ENCODE peak calls at places on chromosomes 6 and 20, in five cellular contexts. D is A172; F is nephron progenitor cell; E is SIG-M5; H is CD4-positive, alpha-beta memory T cell. L is an unnamed sample.

GRCh38 chr6:43798688-43799444 is 28.9 kb downstream of the VEGFA start:
- DNase-seq in D (peak; percentile 96), F (no peak), E (no peak), H (no peak), L (peak; percentile 81)

GRCh38 chr6:148175511-148176188 is 167.0 kb upstream of the SASH1 start:
- DNase-seq in D (no peak), F (no peak), E (no peak), H (no peak), L (no peak)

GRCh38 chr6:4270799-4271198 is 135.4 kb upstream of the ECI2 start:
- DNase-seq in D (peak; percentile 63), F (no peak), E (no peak), H (no peak), L (no peak)

GRCh38 chr6:112466378-112467151 is 119.4 kb downstream of the RFPL4B start:
- DNase-seq in D (peak; percentile 78), F (no peak), E (no peak), H (no peak), L (no peak)

GRCh38 chr6:34249469-34250370 is 914 bp upstream of the SMIM29 start:
- DNase-seq in D (no peak), F (no peak), E (no peak), H (no peak), L (no peak)

GRCh38 chr6:116412270-116412669 is 41.5 kb downstream of the DSE start:
- DNase-seq in D (no peak), F (peak; percentile 9), E (no peak), H (no peak), L (no peak)

GRCh38 chr20:2379511-2380229 is 1.0 kb upstream of the TGM6 start:
- DNase-seq in D (peak; percentile 36), F (no peak), E (no peak), H (peak; percentile 58), L (no peak)

GRCh38 chr6:143583542-143584330 is 72.2 kb upstream of the FUCA2 start:
- DNase-seq in D (no peak), F (no peak), E (no peak), H (no peak), L (no peak)

GRCh38 chr20:17495826-17496225 is 35.4 kb downstream of the BFSP1 start:
- DNase-seq in D (no peak), F (no peak), E (no peak), H (no peak), L (no peak)

GRCh38 chr6:134376785-134377184 is 58.9 kb upstream of the SGK1 start:
- DNase-seq in D (no peak), F (no peak), E (no peak), H (no peak), L (no peak)

GRCh38 chr20:3681931-3682820 is at the start of gene ADAM33:
- DNase-seq in D (no peak), F (peak; percentile 69), E (no peak), H (no peak), L (no peak)

GRCh38 chr6:109816452-109817374 is 125.6 kb downstream of the FIG4 start:
- DNase-seq in D (no peak), F (no peak), E (no peak), H (no peak), L (no peak)

GRCh38 chr6:129498950-129499870 is 210.8 kb downstream of the ARHGAP18 start:
- DNase-seq in D (peak; percentile 57), F (peak; percentile 27), E (peak; percentile 27), H (peak; percentile 29), L (peak; percentile 74)

GRCh38 chr6:128235556-128235955 is 284.8 kb downstream of the PTPRK start:
- DNase-seq in D (no peak), F (no peak), E (no peak), H (no peak), L (peak; percentile 46)

GRCh38 chr20:19750207-19750606 is 7.9 kb upstream of the RIN2 start:
- DNase-seq in D (no peak), F (no peak), E (no peak), H (no peak), L (no peak)

GRCh38 chr20:19834783-19835182 is 76.7 kb downstream of the RIN2 start:
- DNase-seq in D (no peak), F (no peak), E (no peak), H (no peak), L (no peak)